ENCODE peak calls at places on chromosomes 2 and 18, in five cellular contexts. V is IMR-90, G is fibroblast of lung, J is HepG2, W is hepatocyte. K is an unnamed sample.

GRCh38 chr18:23856466-23857175 is 157.9 kb upstream of the TTC39C start:
- DNase-seq in J (no peak), V (peak; percentile 21), G (peak; percentile 4), W (no peak), K (no peak)

GRCh38 chr2:239831272-239831731 is 193.8 kb downstream of the NDUFA10 start:
- DNase-seq in V (no peak), J (no peak), G (no peak), W (no peak), K (no peak)

GRCh38 chr2:63880603-63881002 is 38.9 kb downstream of the UGP2 start:
- DNase-seq in V (no peak), J (no peak), W (no peak), G (no peak), K (no peak)

GRCh38 chr18:286515-287310 is 18.9 kb upstream of the THOC1 start:
- DNase-seq in J (peak; percentile 20), V (peak; percentile 42), G (peak; percentile 58), W (peak; percentile 50), K (no peak)

GRCh38 chr2:217057773-217058172 is 197.9 kb upstream of the TNP1 start:
- DNase-seq in W (no peak), G (no peak), J (no peak), V (no peak), K (no peak)

GRCh38 chr18:68703326-68703725 is 11.6 kb downstream of the TMX3 start:
- DNase-seq in W (no peak), J (no peak), G (no peak), V (no peak), K (no peak)

GRCh38 chr2:240596491-240596931 is 10.0 kb downstream of the CAPN10 start:
- DNase-seq in J (no peak), G (no peak), V (no peak), W (no peak), K (no peak)

GRCh38 chr18:51070545-51070944 is 40.5 kb downstream of the SMAD4 start:
- DNase-seq in W (no peak), V (peak; percentile 93), G (peak; percentile 89), J (no peak), K (no peak)

GRCh38 chr2:234961784-234962183 is 10.0 kb downstream of the SH3BP4 start:
- DNase-seq in J (no peak), V (no peak), G (no peak), W (no peak), K (no peak)

GRCh38 chr2:230054079-230054478 is 14.6 kb downstream of the SLC16A14 start:
- DNase-seq in J (no peak), W (no peak), G (peak; percentile 19), V (peak; percentile 63), K (no peak)

GRCh38 chr2:181176540-181176939 is 196.1 kb downstream of the UBE2E3 start:
- DNase-seq in W (no peak), J (no peak), V (no peak), G (no peak), K (no peak)

DNA sequence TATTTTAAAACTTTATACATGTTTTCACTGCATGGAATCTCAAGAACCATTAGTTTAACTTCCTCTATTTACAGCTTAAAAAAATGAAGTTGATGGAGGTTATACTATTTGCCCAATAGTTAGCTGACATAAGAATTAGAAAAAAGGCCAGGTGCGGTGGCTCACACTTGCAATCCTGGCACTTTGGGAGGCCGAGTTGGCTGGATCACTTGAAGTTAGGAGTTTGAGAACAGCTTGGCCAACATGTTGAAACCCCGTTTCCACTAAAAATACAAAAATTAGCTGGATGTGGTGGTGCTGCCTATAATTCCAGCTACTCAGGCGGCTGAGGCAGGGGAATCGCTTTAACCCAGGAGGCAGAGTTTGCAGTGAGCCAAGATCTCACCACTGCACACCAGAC is 125.1 kb upstream of the CDH19 start:
- DNase-seq in G (no peak), W (no peak), V (no peak), J (no peak), K (no peak)
- H3K9me3 ChIP-seq in G (no peaks in the 10 kb centered on the region), W (no peaks in the 10 kb centered on the region), V (peaks cover 6% of the 10 kb centered on the region), J (no peaks in the 10 kb centered on the region), K (no peaks in the 10 kb centered on the region)

GRCh38 chr2:26048791-26049190 is 14.9 kb downstream of the RAB10 start:
- DNase-seq in G (no peak), J (no peak), V (no peak), W (no peak), K (no peak)

GRCh38 chr2:26049641-26050040 is 15.8 kb downstream of the RAB10 start:
- DNase-seq in W (no peak), G (no peak), J (no peak), V (no peak), K (no peak)

GRCh38 chr2:26058390-26058789 is 24.5 kb downstream of the RAB10 start:
- DNase-seq in G (no peak), J (peak; percentile 48), V (no peak), W (no peak), K (no peak)

GRCh38 chr2:26054598-26055348 is 20.9 kb downstream of the RAB10 start:
- DNase-seq in J (no peak), G (no peak), V (peak; percentile 60), W (no peak), K (no peak)

GRCh38 chr2:26052731-26053130 is 18.8 kb downstream of the RAB10 start:
- DNase-seq in J (no peak), W (no peak), V (no peak), G (no peak), K (no peak)
- H4K20me1 ChIP-seq in J (peaks cover 71% of the 10 kb centered on the region), W (peaks cover 99% of the 10 kb centered on the region), V (peaks cover 88% of the 10 kb centered on the region), G (peaks cover 5% of the 10 kb centered on the region), K (peaks cover 3% of the 10 kb centered on the region)

GRCh38 chr2:99152181-99152580 is 2.6 kb downstream of the TSGA10 start:
- DNase-seq in V (no peak), G (no peak), J (no peak), W (no peak), K (no peak)

GRCh38 chr2:99158599-99158998 is 3.8 kb downstream of the LIPT1 start:
- DNase-seq in W (no peak), G (no peak), J (no peak), V (no peak), K (no peak)

GRCh38 chr2:99156901-99157300 is 2.1 kb downstream of the LIPT1 start:
- DNase-seq in G (no peak), W (no peak), V (no peak), J (no peak), K (no peak)

GRCh38 chr2:99153921-99154604 is 679 bp downstream of the TSGA10 start:
- DNase-seq in G (no peak), V (peak; percentile 10), J (no peak), W (no peak), K (no peak)

DNA sequence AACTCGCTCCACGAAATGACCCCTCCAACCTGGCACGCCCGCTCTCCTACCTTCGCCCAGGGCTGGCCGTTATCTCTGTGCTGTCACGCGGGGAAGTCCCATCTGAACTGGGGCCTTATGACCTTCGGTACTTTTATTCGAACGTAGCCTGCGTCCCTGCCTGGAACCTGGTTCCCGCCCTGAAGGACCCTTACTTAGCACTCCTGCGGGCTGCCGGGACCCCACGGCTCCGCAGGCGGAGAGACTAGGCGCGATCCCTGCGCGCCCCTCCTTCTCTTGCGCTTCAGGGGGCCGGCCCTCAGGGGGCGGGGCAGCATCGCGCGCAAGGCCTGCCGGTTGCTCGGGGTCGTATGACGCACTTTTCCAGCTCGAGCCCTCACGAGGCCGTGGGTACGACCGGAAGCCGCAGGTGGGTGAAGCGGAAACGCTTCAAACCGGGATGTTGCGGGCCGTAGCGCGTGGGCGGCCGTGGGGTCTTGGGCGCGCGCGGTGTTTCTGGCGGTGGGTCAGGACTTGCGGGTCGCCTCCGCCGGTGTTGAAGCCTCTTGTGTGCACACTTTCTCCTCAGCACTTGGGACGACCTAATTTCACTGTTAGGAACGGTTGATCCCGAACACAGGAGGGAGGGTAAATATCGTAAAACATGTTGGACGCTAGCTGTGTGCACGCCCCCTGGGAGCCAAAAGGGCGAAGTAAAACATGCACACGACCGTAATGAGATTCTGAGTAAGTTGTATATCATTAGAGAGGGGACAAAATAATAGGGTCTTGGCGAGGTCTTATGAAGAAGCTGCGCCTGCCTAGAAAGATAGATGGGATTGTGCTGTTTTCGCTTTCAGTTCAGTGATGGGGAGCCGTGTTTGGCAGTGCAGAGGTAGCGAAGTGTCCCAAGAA is at the start of the genes LIPT1 and TSGA10:
- DNase-seq in J (peak; percentile 93), V (peak; percentile 92), W (peak; percentile 96), G (peak; percentile 91), K (peak; percentile 95)
- TF ChIP-seq CTCF in J (peak; percentile 54), V (peak; percentile 7), W (peak; percentile 29), G (peak; percentile 22), K (peak; percentile 53)

GRCh38 chr2:223464071-223464470 is 138.1 kb downstream of the SCG2 start:
- DNase-seq in G (peak; percentile 49), W (no peak), J (no peak), V (peak; percentile 24), K (no peak)
- H3K9me3 ChIP-seq in G (no peaks in the 10 kb centered on the region), W (no peaks in the 10 kb centered on the region), J (no peaks in the 10 kb centered on the region), V (no peaks in the 10 kb centered on the region), K (no peaks in the 10 kb centered on the region)

GRCh38 chr2:150549381-150549780 is 61.9 kb upstream of the RND3 start:
- DNase-seq in W (no peak), G (no peak), J (no peak), V (no peak), K (no peak)
- H4K20me1 ChIP-seq in W (no peaks in the 10 kb centered on the region), G (no peaks in the 10 kb centered on the region), J (no peaks in the 10 kb centered on the region), V (no peaks in the 10 kb centered on the region), K (no peaks in the 10 kb centered on the region)

GRCh38 chr18:30192216-30192615 is 850.3 kb downstream of the DSC3 start:
- DNase-seq in G (no peak), W (no peak), V (no peak), J (peak; percentile 5), K (no peak)
- TF ChIP-seq CTCF in G (no peak), W (no peak), V (no peak), J (peak; percentile 22), K (no peak)

DNA sequence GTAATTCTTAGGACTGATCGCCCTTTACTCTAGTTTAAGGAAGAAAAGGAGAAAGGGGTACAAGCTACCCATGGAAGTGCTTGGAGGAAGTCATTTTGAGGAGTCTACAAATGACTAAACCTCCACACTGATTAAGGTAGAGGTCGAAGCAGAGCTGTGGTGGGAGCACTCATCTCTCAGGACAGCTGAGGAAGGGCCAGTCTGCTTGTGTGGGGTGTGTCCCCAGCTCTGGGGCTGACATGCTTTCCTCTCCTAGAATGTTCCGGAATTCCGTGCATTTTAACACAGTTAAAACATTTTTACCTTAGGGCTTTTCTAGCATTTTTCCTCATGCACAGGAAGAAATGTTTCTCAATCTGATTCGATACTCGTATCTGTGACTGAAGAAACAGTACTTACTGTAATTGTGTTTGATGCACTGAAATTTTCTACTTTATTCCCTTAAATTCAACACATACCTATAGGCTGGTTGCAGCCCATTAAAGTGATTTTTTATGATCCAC is 135.1 kb downstream of the NCK2 start:
- DNase-seq in G (no peak), V (no peak), J (no peak), W (no peak), K (no peak)
- H3K9me3 ChIP-seq in G (no peaks in the 10 kb centered on the region), V (peaks cover 2% of the 10 kb centered on the region), J (no peaks in the 10 kb centered on the region), W (no peaks in the 10 kb centered on the region), K (no peaks in the 10 kb centered on the region)

DNA sequence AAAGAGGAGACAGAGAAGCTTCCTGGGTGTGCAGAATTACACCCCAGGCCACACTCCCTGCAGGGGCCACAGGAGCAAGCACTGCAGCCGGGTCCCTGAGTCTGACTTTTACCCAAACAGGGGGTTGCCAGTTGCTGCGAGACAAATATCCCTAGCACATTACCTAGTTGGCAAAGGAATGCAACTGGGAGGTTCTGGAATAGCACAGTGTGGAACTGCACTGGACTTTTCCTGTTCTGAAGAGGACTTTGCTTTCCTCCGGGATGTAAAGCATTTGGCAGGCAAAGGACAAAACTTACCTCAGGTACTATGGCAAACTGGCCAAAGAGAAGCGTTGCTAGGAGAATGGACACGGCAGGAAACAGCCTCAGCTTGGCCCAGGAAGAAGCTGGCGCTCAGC is 45.1 kb downstream of the BCL11A start:
- DNase-seq in G (no peak), J (no peak), W (no peak), V (no peak), K (no peak)
- H4K20me1 ChIP-seq in G (no peaks in the 10 kb centered on the region), J (no peaks in the 10 kb centered on the region), W (peaks cover 12% of the 10 kb centered on the region), V (no peaks in the 10 kb centered on the region), K (peaks cover 37% of the 10 kb centered on the region)